ENCODE peak calls at places on chromosomes 3 and 15, in four cellular contexts. W is left ventricle myocardium inferior, I is mucosa of descending colon, H is GM12878. R is an unnamed sample. For H3K9me3, the result is how much of the 10 kb centered on the place peaks cover.

GRCh38 chr3:10392906-10393461 is 72.1 kb upstream of the SEC13 start:
- DNase-seq in W (no peak), H (no peak), I (no peak), R (peak)

GRCh38 chr3:53821631-53822068 is 24.6 kb downstream of the CHDH start:
- DNase-seq in I (peak), H (no peak), W (no peak), R (peak)

GRCh38 chr15:85646538-85647091 is 148.1 kb downstream of the KLHL25 start:
- DNase-seq in H (no peak), I (no peak), W (no peak), R (no peak)

GRCh38 chr3:55202320-55202719 is 274.5 kb upstream of the LRTM1 start:
- DNase-seq in I (no peak), H (no peak), W (no peak), R (no peak)

GRCh38 chr15:31275331-31276262 is 51.0 kb upstream of the KLF13 start:
- DNase-seq in I (peak), H (no peak), W (no peak), R (peak)

GRCh38 chr3:194931366-194931765 is 245.7 kb downstream of the FAM43A start:
- DNase-seq in W (no peak), I (no peak), H (no peak), R (no peak)

GRCh38 chr3:37028329-37028728 is 35.0 kb downstream of the MLH1 start:
- DNase-seq in W (peak), H (no peak), I (no peak), R (no peak)

GRCh38 chr15:81103857-81104256 is 30.2 kb upstream of the CFAP161 start:
- DNase-seq in H (no peak), I (no peak), W (no peak), R (no peak)

GRCh38 chr15:91975241-91975978 is 121.9 kb downstream of the SLCO3A1 start:
- DNase-seq in I (no peak), W (no peak), H (no peak), R (no peak)

GRCh38 chr15:87033056-87033455 is 953.4 kb downstream of the AGBL1 start:
- DNase-seq in W (no peak), H (no peak), I (no peak), R (no peak)

GRCh38 chr15:100572362-100572983 is 29.5 kb downstream of the LINS1 start:
- DNase-seq in W (no peak), I (no peak), H (no peak), R (no peak)

DNA sequence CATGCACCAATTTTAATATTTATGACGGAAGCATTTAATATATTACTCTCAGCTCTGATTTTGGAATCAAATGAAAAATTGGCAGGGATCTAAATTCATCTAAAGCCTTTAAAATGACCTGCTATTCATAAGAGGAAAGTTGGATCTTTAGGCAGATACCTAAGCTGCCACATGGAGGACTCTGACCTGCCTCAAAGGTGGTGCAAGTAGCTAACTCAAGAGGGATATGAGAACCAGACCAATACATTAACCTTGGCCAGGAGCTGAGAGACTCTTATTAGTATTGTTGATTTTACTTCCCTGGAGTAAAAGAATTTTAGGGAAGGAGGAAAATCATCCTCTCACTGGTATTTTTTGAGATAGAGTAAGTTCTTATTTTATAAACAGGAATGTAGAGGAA is 17.7 kb downstream of the ZNF654 start:
- DNase-seq in H (no peak), I (no peak), W (no peak), R (no peak)
- H3K9me3 ChIP-seq in H (under half), I (under half), W (under half), R (under half)

GRCh38 chr3:191813245-191813644 is 352.3 kb downstream of the PYDC2 start:
- DNase-seq in W (no peak), I (no peak), H (no peak), R (no peak)
- H3K9me3 ChIP-seq in W (under half), I (under half), H (under half), R (under half)

DNA sequence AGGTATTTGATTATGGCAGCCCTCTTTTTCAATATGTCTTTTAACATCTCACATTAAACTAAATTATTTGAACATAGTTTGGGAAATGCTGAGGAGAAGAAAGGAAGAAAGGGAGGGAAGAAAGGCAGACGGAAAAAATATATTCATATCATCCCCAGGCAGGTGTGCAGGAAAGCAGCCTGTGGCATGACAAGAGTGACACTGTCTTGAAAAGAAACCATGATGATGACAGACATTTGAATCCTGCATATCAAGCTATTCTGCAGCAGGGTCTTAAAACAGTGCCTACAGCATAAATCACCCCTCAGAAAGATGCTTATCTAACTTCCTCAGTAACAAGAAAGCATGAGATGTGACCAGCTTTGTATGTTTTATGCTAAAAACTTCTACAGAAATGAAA is 144.5 kb upstream of the GRM7 start:
- DNase-seq in W (no peak), I (no peak), H (no peak), R (no peak)
- H3K9me3 ChIP-seq in W (under half), I (under half), H (under half), R (under half)

GRCh38 chr3:118199044-118199443 is 835.6 kb downstream of the IGSF11 start:
- DNase-seq in I (no peak), W (no peak), H (no peak), R (no peak)
- H3K9me3 ChIP-seq in I (under half), W (half or more), H (under half), R (under half)

GRCh38 chr15:75143738-75144334 is 57.8 kb upstream of the C15orf39 start:
- DNase-seq in I (no peak), W (no peak), H (no peak), R (no peak)

GRCh38 chr15:75140080-75140879 is 61.4 kb upstream of the C15orf39 start:
- DNase-seq in I (no peak), H (no peak), W (no peak), R (no peak)

GRCh38 chr15:75145027-75145841 is 56.4 kb upstream of the C15orf39 start:
- DNase-seq in H (no peak), W (no peak), I (no peak), R (no peak)

GRCh38 chr15:75138016-75138999 is 63.4 kb upstream of the C15orf39 start:
- DNase-seq in W (no peak), I (no peak), H (no peak), R (no peak)

GRCh38 chr15:75142499-75142898 is 59.2 kb upstream of the C15orf39 start:
- DNase-seq in I (no peak), W (no peak), H (no peak), R (no peak)
- H3K9me3 ChIP-seq in I (under half), W (half or more), H (under half), R (under half)

GRCh38 chr3:25246921-25247320 is 181.1 kb upstream of the RARB start:
- DNase-seq in W (no peak), H (no peak), I (no peak), R (no peak)
- H3K9me3 ChIP-seq in W (half or more), H (under half), I (under half), R (under half)

R was measured in kidney.